ENCODE peak calls at places on chromosomes 4 and X, in five cellular contexts. J is neural crest cell, X is NCI-H1694, K is activated T-cell treated with anti-CD3 and anti-CD28 coated beads for 1 hour, G is psoas muscle. Q is an unnamed sample.

GRCh38 chr4:168907119-168907698 is 102.8 kb downstream of the CBR4 start:
- DNase-seq in J (no peak), X (no peak), K (no peak), G (no peak), Q (no peak)

GRCh38 chr4:105990933-105991332 is 95.7 kb downstream of the NPNT start:
- DNase-seq in J (no peak), X (no peak), K (no peak), G (peak; percentile 97), Q (no peak)

GRCh38 chrX:42143866-42144592 is 220.7 kb upstream of the CASK start:
- DNase-seq in J (no peak), X (no peak), K (no peak), G (no peak), Q (no peak)

GRCh38 chr4:40375090-40375489 is 40.0 kb downstream of the CHRNA9 start:
- DNase-seq in J (no peak), X (no peak), K (no peak), G (no peak), Q (no peak)

GRCh38 chr4:86032476-86033022 is 327.3 kb downstream of the MAPK10 start:
- DNase-seq in J (no peak), X (no peak), K (no peak), G (peak; percentile 42), Q (no peak)

GRCh38 chrX:115957862-115958490 is 212.6 kb upstream of the AGTR2 start:
- DNase-seq in J (no peak), X (peak; percentile 19), K (no peak), G (no peak), Q (no peak)

GRCh38 chr4:180449395-180449956 is 1793.7 kb upstream of the TENM3 start:
- DNase-seq in J (no peak), X (no peak), K (no peak), G (no peak), Q (no peak)

GRCh38 chrX:132270699-132271098 is 51.5 kb upstream of the RAP2C start:
- DNase-seq in J (no peak), X (no peak), K (no peak), G (peak; percentile 62), Q (no peak)

GRCh38 chr4:93852680-93853079 is 24.1 kb downstream of the ATOH1 start:
- DNase-seq in J (no peak), X (no peak), K (no peak), G (no peak), Q (no peak)

GRCh38 chrX:119654112-119654531 is 38.8 kb downstream of the SEPTIN6 start:
- DNase-seq in J (peak; percentile 1), X (no peak), K (no peak), G (peak; percentile 65), Q (no peak)

GRCh38 chr4:74451214-74451661 is 6.3 kb downstream of the AREG start:
- DNase-seq in J (no peak), X (no peak), K (no peak), G (no peak), Q (no peak)

GRCh38 chrX:131745942-131746489 is 202.1 kb downstream of the OR13H1 start:
- DNase-seq in J (no peak), X (no peak), K (no peak), G (no peak), Q (no peak)

GRCh38 chr4:162498168-162498567 is 334.4 kb upstream of the FSTL5 start:
- DNase-seq in J (no peak), X (no peak), K (no peak), G (no peak), Q (no peak)

GRCh38 chr4:24973471-24974251 is 57.1 kb downstream of the LGI2 start:
- DNase-seq in J (no peak), X (no peak), K (no peak), G (peak; percentile 75), Q (no peak)

GRCh38 chrX:103780701-103781402 is 4.2 kb downstream of the PLP1 start:
- DNase-seq in J (peak; percentile 17), X (no peak), K (no peak), G (no peak), Q (no peak)

GRCh38 chr4:140070369-140070768 is 83.6 kb downstream of the MAML3 start:
- DNase-seq in J (no peak), X (no peak), K (no peak), G (no peak), Q (no peak)

GRCh38 chr4:162163892-162164759 is at the start of gene FSTL5:
- DNase-seq in J (peak; percentile 86), X (no peak), K (no peak), G (peak; percentile 54), Q (no peak)

GRCh38 chr4:102693266-102693850 is 67.4 kb downstream of the MANBA start:
- DNase-seq in J (no peak), X (no peak), K (no peak), G (no peak), Q (no peak)

GRCh38 chr4:185626798-185627197 is 91.5 kb upstream of the PDLIM3 start:
- DNase-seq in J (no peak), X (no peak), K (no peak), G (no peak), Q (no peak)

GRCh38 chr4:156512622-156513021 is 459.0 kb downstream of the PDGFC start:
- DNase-seq in J (no peak), X (no peak), K (no peak), G (no peak), Q (no peak)

GRCh38 chrX:108439961-108440696 is 491 bp downstream of the COL4A5 start:
- DNase-seq in J (peak; percentile 31), X (no peak), K (no peak), G (peak; percentile 49), Q (no peak)

GRCh38 chrX:68196939-68197791 is 236.1 kb downstream of the OPHN1 start:
- DNase-seq in J (peak; percentile 4), X (peak; percentile 29), K (no peak), G (no peak), Q (peak; percentile 19)

GRCh38 chr4:56130609-56131150 is 181.9 kb downstream of the CEP135 start:
- DNase-seq in J (no peak), X (no peak), K (no peak), G (no peak), Q (no peak)

GRCh38 chr4:94202769-94203168 is 4.9 kb upstream of the SMARCAD1 start:
- DNase-seq in J (no peak), X (no peak), K (no peak), G (no peak), Q (no peak)

GRCh38 chr4:95165926-95166524 is 382.7 kb downstream of the UNC5C start:
- DNase-seq in J (peak; percentile 31), X (peak; percentile 24), K (no peak), G (no peak), Q (no peak)

GRCh38 chr4:85825937-85826678 is 351.2 kb downstream of the ARHGAP24 start:
- DNase-seq in J (peak; percentile 5), X (peak; percentile 59), K (no peak), G (no peak), Q (no peak)

GRCh38 chr4:100609810-100610209 is 92.0 kb upstream of the EMCN start:
- DNase-seq in J (no peak), X (no peak), K (no peak), G (no peak), Q (no peak)

GRCh38 chr4:119138046-119138445 is 2.4 kb downstream of the MYOZ2 start:
- DNase-seq in J (no peak), X (no peak), K (no peak), G (no peak), Q (no peak)

GRCh38 chr4:55121246-55121645 is 4.1 kb downstream of the KDR start:
- DNase-seq in J (no peak), X (no peak), K (no peak), G (no peak), Q (no peak)

GRCh38 chr4:183257808-183258207 is 62.3 kb downstream of the CLDN22 start:
- DNase-seq in J (no peak), X (no peak), K (no peak), G (no peak), Q (no peak)

GRCh38 chrX:130024127-130024526 is 41.7 kb downstream of the BCORL1 start:
- DNase-seq in J (no peak), X (no peak), K (peak; percentile 64), G (peak; percentile 85), Q (peak; percentile 82)

GRCh38 chr4:189090174-189090814 is 850.4 kb upstream of the FRG1 start:
- DNase-seq in J (no peak), X (no peak), K (no peak), G (no peak), Q (no peak)

GRCh38 chrX:49784747-49785280 is 44.3 kb upstream of the PAGE4 start:
- DNase-seq in J (no peak), X (no peak), K (no peak), G (no peak), Q (no peak)